ENCODE peak calls at places on chromosomes 4 and X, in seven cellular contexts. One of them, this sample, is unnamed.
A peak's percentile ranks its signal among the peaks of the same experiment; 100 is the strongest.

GRCh38 chrX:21700967-21701366 is 42.8 kb upstream of the KLHL34 start:
- DNase-seq in mesendoderm: no peak
- DNase-seq in H7: no peak
- DNase-seq in ovary: no peak
- DNase-seq in adrenal gland: no peak
- DNase-seq in coronary artery: no peak
- DNase-seq in astrocyte of the spinal cord: no peak
- DNase-seq in this sample: no peak

GRCh38 chr4:154064244-154064643 is 275.4 kb upstream of the SFRP2 start:
- DNase-seq in mesendoderm: no peak
- DNase-seq in adrenal gland: no peak
- DNase-seq in ovary: no peak
- DNase-seq in coronary artery: no peak
- DNase-seq in astrocyte of the spinal cord: no peak
- DNase-seq in H7: peak; percentile 16
- DNase-seq in this sample: no peak

GRCh38 chrX:19776753-19777152 is 110.6 kb downstream of the SH3KBP1 start:
- DNase-seq in astrocyte of the spinal cord: no peak
- DNase-seq in H7: no peak
- DNase-seq in ovary: no peak
- DNase-seq in coronary artery: no peak
- DNase-seq in adrenal gland: no peak
- DNase-seq in mesendoderm: no peak
- DNase-seq in this sample: no peak

GRCh38 chr4:104848597-104849225 is 298.0 kb upstream of the TET2 start:
- DNase-seq in ovary: no peak
- DNase-seq in H7: no peak
- DNase-seq in adrenal gland: no peak
- DNase-seq in astrocyte of the spinal cord: no peak
- DNase-seq in coronary artery: no peak
- DNase-seq in mesendoderm: no peak
- DNase-seq in this sample: no peak

GRCh38 chrX:74865725-74866124 is 59.5 kb downstream of the NEXMIF start:
- DNase-seq in astrocyte of the spinal cord: no peak
- DNase-seq in adrenal gland: no peak
- DNase-seq in coronary artery: no peak
- DNase-seq in ovary: no peak
- DNase-seq in mesendoderm: no peak
- DNase-seq in H7: no peak
- DNase-seq in this sample: no peak

GRCh38 chrX:143336261-143336660 is 181.0 kb downstream of the SPANXN3 start:
- DNase-seq in coronary artery: no peak
- DNase-seq in ovary: no peak
- DNase-seq in mesendoderm: no peak
- DNase-seq in astrocyte of the spinal cord: no peak
- DNase-seq in H7: no peak
- DNase-seq in adrenal gland: no peak
- DNase-seq in this sample: no peak

GRCh38 chr4:125951275-125951887 is 636.6 kb downstream of the FAT4 start:
- DNase-seq in coronary artery: no peak
- DNase-seq in astrocyte of the spinal cord: peak; percentile 28
- DNase-seq in mesendoderm: no peak
- DNase-seq in H7: no peak
- DNase-seq in adrenal gland: no peak
- DNase-seq in ovary: no peak
- DNase-seq in this sample: no peak

GRCh38 chr4:169618286-169618685 is 2.1 kb upstream of the CLCN3 start:
- DNase-seq in astrocyte of the spinal cord: peak; percentile 38
- DNase-seq in adrenal gland: no peak
- DNase-seq in ovary: no peak
- DNase-seq in coronary artery: no peak
- DNase-seq in mesendoderm: no peak
- DNase-seq in H7: no peak
- DNase-seq in this sample: no peak

GRCh38 chr4:2497324-2497723 is 28.4 kb downstream of the RNF4 start:
- DNase-seq in astrocyte of the spinal cord: no peak
- DNase-seq in mesendoderm: no peak
- DNase-seq in adrenal gland: no peak
- DNase-seq in ovary: no peak
- DNase-seq in H7: no peak
- DNase-seq in coronary artery: no peak
- DNase-seq in this sample: no peak

GRCh38 chrX:2266445-2267349 is 234.1 kb downstream of the DHRSX start:
- DNase-seq in H7: no peak
- DNase-seq in mesendoderm: no peak
- DNase-seq in coronary artery: no peak
- DNase-seq in astrocyte of the spinal cord: no peak
- DNase-seq in ovary: no peak
- DNase-seq in adrenal gland: no peak
- DNase-seq in this sample: no peak

DNA sequence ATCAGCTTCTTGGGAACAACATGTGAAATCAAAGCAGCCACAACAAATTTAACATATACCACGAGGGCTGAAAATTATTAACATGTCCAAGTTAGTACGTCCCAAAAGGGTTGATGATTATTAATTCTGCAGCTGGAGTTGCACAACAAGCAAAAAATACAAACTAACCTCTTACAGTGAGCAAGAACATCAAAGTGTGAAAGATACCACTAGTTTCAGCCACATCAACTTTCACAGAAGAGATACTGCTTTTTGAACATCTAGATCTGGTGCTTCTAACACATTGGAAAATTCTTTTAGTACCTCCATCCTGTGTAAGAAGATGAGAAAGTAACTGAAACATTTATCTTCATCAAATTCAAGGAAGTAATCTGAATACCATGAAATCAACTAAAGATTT is 334.1 kb downstream of the PCDH7 start:
- DNase-seq in ovary: no peak
- DNase-seq in astrocyte of the spinal cord: no peak
- DNase-seq in adrenal gland: no peak
- DNase-seq in H7: no peak
- DNase-seq in mesendoderm: no peak
- DNase-seq in coronary artery: no peak
- DNase-seq in this sample: no peak
- H3K4me3 ChIP-seq in ovary: no peak overlapping the region
- H3K4me3 ChIP-seq in astrocyte of the spinal cord: no peak overlapping the region
- H3K4me3 ChIP-seq in adrenal gland: no peak overlapping the region
- H3K4me3 ChIP-seq in H7: no peak overlapping the region
- H3K4me3 ChIP-seq in mesendoderm: no peak overlapping the region
- H3K4me3 ChIP-seq in coronary artery: no peak overlapping the region
- H3K4me3 ChIP-seq in this sample: no peak overlapping the region

GRCh38 chr4:145909773-145910172 is 28.9 kb downstream of the ZNF827 start:
- DNase-seq in H7: no peak
- DNase-seq in coronary artery: no peak
- DNase-seq in ovary: no peak
- DNase-seq in adrenal gland: no peak
- DNase-seq in mesendoderm: peak; percentile 28
- DNase-seq in astrocyte of the spinal cord: no peak
- DNase-seq in this sample: no peak
- H3K4me3 ChIP-seq in H7: no peak overlapping the region
- H3K4me3 ChIP-seq in coronary artery: peak overlapping the region; percentile 36
- H3K4me3 ChIP-seq in ovary: peak overlapping the region; percentile 42
- H3K4me3 ChIP-seq in adrenal gland: no peak overlapping the region
- H3K4me3 ChIP-seq in mesendoderm: no peak overlapping the region
- H3K4me3 ChIP-seq in astrocyte of the spinal cord: no peak overlapping the region
- H3K4me3 ChIP-seq in this sample: peak overlapping the region; percentile 62

GRCh38 chr4:101199507-101200285 is 147.6 kb downstream of the PPP3CA start:
- DNase-seq in H7: no peak
- DNase-seq in adrenal gland: no peak
- DNase-seq in ovary: no peak
- DNase-seq in coronary artery: no peak
- DNase-seq in astrocyte of the spinal cord: peak; percentile 75
- DNase-seq in mesendoderm: no peak
- DNase-seq in this sample: no peak
- H3K4me3 ChIP-seq in H7: no peak overlapping the region
- H3K4me3 ChIP-seq in adrenal gland: no peak overlapping the region
- H3K4me3 ChIP-seq in ovary: no peak overlapping the region
- H3K4me3 ChIP-seq in coronary artery: no peak overlapping the region
- H3K4me3 ChIP-seq in astrocyte of the spinal cord: no peak overlapping the region
- H3K4me3 ChIP-seq in mesendoderm: no peak overlapping the region
- H3K4me3 ChIP-seq in this sample: no peak overlapping the region

GRCh38 chr4:185013715-185014114 is 4.6 kb upstream of the HELT start:
- DNase-seq in mesendoderm: no peak
- DNase-seq in astrocyte of the spinal cord: no peak
- DNase-seq in coronary artery: no peak
- DNase-seq in ovary: no peak
- DNase-seq in adrenal gland: no peak
- DNase-seq in H7: no peak
- DNase-seq in this sample: no peak
- H3K4me3 ChIP-seq in mesendoderm: no peak overlapping the region
- H3K4me3 ChIP-seq in astrocyte of the spinal cord: no peak overlapping the region
- H3K4me3 ChIP-seq in coronary artery: no peak overlapping the region
- H3K4me3 ChIP-seq in ovary: no peak overlapping the region
- H3K4me3 ChIP-seq in adrenal gland: no peak overlapping the region
- H3K4me3 ChIP-seq in H7: no peak overlapping the region
- H3K4me3 ChIP-seq in this sample: no peak overlapping the region

GRCh38 chr4:88737304-88738015 is 39.8 kb upstream of the NAP1L5 start:
- DNase-seq in ovary: peak; percentile 57
- DNase-seq in H7: peak; percentile 28
- DNase-seq in astrocyte of the spinal cord: peak; percentile 57
- DNase-seq in coronary artery: peak; percentile 65
- DNase-seq in adrenal gland: peak; percentile 68
- DNase-seq in mesendoderm: peak; percentile 19
- DNase-seq in this sample: peak; percentile 91
- H3K4me3 ChIP-seq in ovary: no peak overlapping the region
- H3K4me3 ChIP-seq in H7: no peak overlapping the region
- H3K4me3 ChIP-seq in astrocyte of the spinal cord: no peak overlapping the region
- H3K4me3 ChIP-seq in coronary artery: no peak overlapping the region
- H3K4me3 ChIP-seq in adrenal gland: no peak overlapping the region
- H3K4me3 ChIP-seq in mesendoderm: no peak overlapping the region
- H3K4me3 ChIP-seq in this sample: peak overlapping the region; percentile 52

GRCh38 chrX:104136241-104137019 is 20.4 kb downstream of the SLC25A53 start:
- DNase-seq in mesendoderm: peak; percentile 81
- DNase-seq in coronary artery: no peak
- DNase-seq in H7: peak; percentile 57
- DNase-seq in adrenal gland: peak; percentile 84
- DNase-seq in ovary: peak; percentile 59
- DNase-seq in astrocyte of the spinal cord: peak; percentile 89
- DNase-seq in this sample: peak; percentile 44
- H3K4me3 ChIP-seq in mesendoderm: no peak overlapping the region
- H3K4me3 ChIP-seq in coronary artery: peak overlapping the region; percentile 52
- H3K4me3 ChIP-seq in H7: no peak overlapping the region
- H3K4me3 ChIP-seq in adrenal gland: peak overlapping the region; percentile 45
- H3K4me3 ChIP-seq in ovary: peak overlapping the region; percentile 22
- H3K4me3 ChIP-seq in astrocyte of the spinal cord: peak overlapping the region; percentile 49
- H3K4me3 ChIP-seq in this sample: peak overlapping the region; percentile 42

GRCh38 chr4:10200869-10201268 is 84.3 kb upstream of the WDR1 start:
- DNase-seq in adrenal gland: no peak
- DNase-seq in astrocyte of the spinal cord: no peak
- DNase-seq in ovary: no peak
- DNase-seq in mesendoderm: no peak
- DNase-seq in coronary artery: no peak
- DNase-seq in H7: no peak
- DNase-seq in this sample: no peak
- H3K4me3 ChIP-seq in adrenal gland: no peak overlapping the region
- H3K4me3 ChIP-seq in astrocyte of the spinal cord: no peak overlapping the region
- H3K4me3 ChIP-seq in ovary: no peak overlapping the region
- H3K4me3 ChIP-seq in mesendoderm: no peak overlapping the region
- H3K4me3 ChIP-seq in coronary artery: no peak overlapping the region
- H3K4me3 ChIP-seq in H7: no peak overlapping the region
- H3K4me3 ChIP-seq in this sample: no peak overlapping the region

DNA sequence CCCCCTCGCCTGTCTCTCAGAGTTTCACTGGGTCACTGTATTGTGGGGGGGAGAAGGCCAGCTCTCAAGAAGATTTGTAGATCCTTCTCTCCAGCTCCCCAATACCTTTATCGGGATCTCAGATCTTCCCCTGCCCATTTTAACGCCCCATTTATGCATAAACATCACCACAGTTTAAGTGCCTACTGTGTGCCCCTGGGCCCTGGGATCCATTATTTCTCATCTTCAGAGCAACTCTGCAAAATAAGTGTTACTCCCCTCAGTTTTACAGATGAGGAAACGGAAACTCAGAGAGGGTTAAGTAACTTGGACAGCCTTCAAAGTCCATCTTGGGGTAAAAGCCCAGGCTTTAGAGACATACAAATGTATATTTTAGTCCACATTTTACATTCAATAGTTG is 421 bp upstream of the IGSF1 start:
- DNase-seq in H7: no peak
- DNase-seq in mesendoderm: no peak
- DNase-seq in astrocyte of the spinal cord: no peak
- DNase-seq in adrenal gland: no peak
- DNase-seq in coronary artery: no peak
- DNase-seq in ovary: no peak
- DNase-seq in this sample: no peak
- H3K4me3 ChIP-seq in H7: peak overlapping the region; percentile 16
- H3K4me3 ChIP-seq in mesendoderm: no peak overlapping the region
- H3K4me3 ChIP-seq in astrocyte of the spinal cord: no peak overlapping the region
- H3K4me3 ChIP-seq in adrenal gland: no peak overlapping the region
- H3K4me3 ChIP-seq in coronary artery: peak overlapping the region; percentile 62
- H3K4me3 ChIP-seq in ovary: no peak overlapping the region
- H3K4me3 ChIP-seq in this sample: no peak overlapping the region

GRCh38 chrX:149629730-149630387 is 1.7 kb downstream of the TMEM185A start:
- DNase-seq in coronary artery: no peak
- DNase-seq in ovary: no peak
- DNase-seq in H7: no peak
- DNase-seq in mesendoderm: peak; percentile 55
- DNase-seq in astrocyte of the spinal cord: no peak
- DNase-seq in adrenal gland: no peak
- DNase-seq in this sample: no peak
- H3K4me3 ChIP-seq in coronary artery: peak overlapping the region; percentile 77
- H3K4me3 ChIP-seq in ovary: no peak overlapping the region
- H3K4me3 ChIP-seq in H7: peak overlapping the region; percentile 91
- H3K4me3 ChIP-seq in mesendoderm: no peak overlapping the region
- H3K4me3 ChIP-seq in astrocyte of the spinal cord: no peak overlapping the region
- H3K4me3 ChIP-seq in adrenal gland: peak overlapping the region; percentile 76
- H3K4me3 ChIP-seq in this sample: no peak overlapping the region

GRCh38 chr4:41142356-41142755 is 72.0 kb downstream of the APBB2 start:
- DNase-seq in astrocyte of the spinal cord: no peak
- DNase-seq in ovary: peak; percentile 56
- DNase-seq in adrenal gland: no peak
- DNase-seq in mesendoderm: no peak
- DNase-seq in coronary artery: no peak
- DNase-seq in H7: no peak
- DNase-seq in this sample: no peak
- H3K4me3 ChIP-seq in astrocyte of the spinal cord: no peak overlapping the region
- H3K4me3 ChIP-seq in ovary: no peak overlapping the region
- H3K4me3 ChIP-seq in adrenal gland: no peak overlapping the region
- H3K4me3 ChIP-seq in mesendoderm: no peak overlapping the region
- H3K4me3 ChIP-seq in coronary artery: peak overlapping the region; percentile 39
- H3K4me3 ChIP-seq in H7: no peak overlapping the region
- H3K4me3 ChIP-seq in this sample: no peak overlapping the region